ENCODE peak calls at places on chromosomes 16 and 17, in four cellular contexts. R is IMR-90, Q is adrenal gland, U is testis. E is an unnamed sample.

GRCh38 chr16:31664683-31665482 is 137.2 kb downstream of the AHSP start:
- DNase-seq in R (peak; percentile 16), Q (no peak), U (no peak), E (no peak)

GRCh38 chr16:10579965-10580918 is at the start of gene EMP2:
- DNase-seq in R (peak; percentile 65), U (peak; percentile 68), Q (peak; percentile 67), E (peak; percentile 23)

GRCh38 chr16:73743665-73744496 is 552.7 kb upstream of the PSMD7 start:
- DNase-seq in Q (peak; percentile 14), U (no peak), R (no peak), E (no peak)

GRCh38 chr16:27110524-27110896 is 43.8 kb downstream of the C16orf82 start:
- DNase-seq in Q (no peak), R (no peak), U (no peak), E (no peak)

GRCh38 chr17:54085020-54085419 is 262.3 kb downstream of the KIF2B start:
- DNase-seq in Q (no peak), U (no peak), R (no peak), E (no peak)

GRCh38 chr16:49630783-49631182 is 225.1 kb downstream of the ZNF423 start:
- DNase-seq in R (no peak), U (no peak), Q (no peak), E (no peak)

GRCh38 chr17:33674685-33675084 is 381.6 kb upstream of the ASIC2 start:
- DNase-seq in U (peak; percentile 78), R (peak; percentile 55), Q (peak; percentile 64), E (peak; percentile 22)

GRCh38 chr16:26453215-26453614 is 613.5 kb upstream of the C16orf82 start:
- DNase-seq in U (no peak), Q (no peak), R (no peak), E (no peak)

GRCh38 chr17:7850970-7851437 is 3.9 kb upstream of the TMEM88 start:
- DNase-seq in R (no peak), U (no peak), Q (peak; percentile 20), E (peak; percentile 14)

GRCh38 chr17:50209133-50209471 is 7.7 kb upstream of the COL1A1 start:
- DNase-seq in Q (no peak), R (no peak), U (no peak), E (no peak)
- H3K27me3 ChIP-seq in Q (peaks cover 7% of the 10 kb centered on the region), R (no peaks in the 10 kb centered on the region), U (no peaks in the 10 kb centered on the region), E (peaks cover 8% of the 10 kb centered on the region)

GRCh38 chr17:2302740-2303277 is 776 bp downstream of the SMG6 start:
- DNase-seq in Q (no peak), U (no peak), R (peak; percentile 6), E (no peak)

GRCh38 chr17:2299756-2300155 is 3.8 kb downstream of the SMG6 start:
- DNase-seq in U (no peak), R (no peak), Q (no peak), E (no peak)

GRCh38 chr17:2299136-2299535 is 4.4 kb downstream of the SMG6 start:
- DNase-seq in R (no peak), U (no peak), Q (no peak), E (no peak)

GRCh38 chr17:2303278-2304188 is at the start of the genes SMG6 and SRR:
- DNase-seq in U (peak; percentile 92), Q (peak; percentile 92), R (peak; percentile 75), E (peak; percentile 89)
- TF ChIP-seq POLR2A in U (no peak), Q (peak; percentile 68), R (peak; percentile 74), E (peak; percentile 78)

GRCh38 chr16:51756447-51757123 is 605.5 kb upstream of the SALL1 start:
- DNase-seq in Q (no peak), U (no peak), R (no peak), E (no peak)

GRCh38 chr16:51757124-51757470 is 606.0 kb upstream of the SALL1 start:
- DNase-seq in R (no peak), U (no peak), Q (no peak), E (no peak)

GRCh38 chr16:51753382-51753781 is 602.3 kb upstream of the SALL1 start:
- DNase-seq in Q (no peak), U (no peak), R (no peak), E (no peak)

GRCh38 chr16:51752596-51752995 is 601.5 kb upstream of the SALL1 start:
- DNase-seq in R (no peak), Q (no peak), U (no peak), E (no peak)

GRCh38 chr16:51755039-51755501 is 604.0 kb upstream of the SALL1 start:
- DNase-seq in U (no peak), R (no peak), Q (no peak), E (no peak)
- H3K27me3 ChIP-seq in U (no peaks in the 10 kb centered on the region), R (no peaks in the 10 kb centered on the region), Q (peaks cover under 1% of the 10 kb centered on the region), E (no peaks in the 10 kb centered on the region)

GRCh38 chr17:81846743-81847689 is 12.2 kb upstream of the PPP1R27 start:
- DNase-seq in R (no peak), Q (no peak), U (no peak), E (no peak)
- TF ChIP-seq POLR2A in R (no peak), Q (no peak), U (no peak), E (no peak)

GRCh38 chr17:31721291-31722025 is 137.6 kb downstream of the COPRS start:
- DNase-seq in U (no peak), R (peak; percentile 26), Q (no peak), E (no peak)
- H3K27me3 ChIP-seq in U (no peaks in the 10 kb centered on the region), R (no peaks in the 10 kb centered on the region), Q (no peaks in the 10 kb centered on the region), E (no peaks in the 10 kb centered on the region)

GRCh38 chr16:81265658-81266451 is 27.4 kb downstream of the BCO1 start:
- DNase-seq in U (peak; percentile 72), Q (peak; percentile 39), R (peak; percentile 19), E (peak; percentile 54)

GRCh38 chr16:81263470-81264200 is 25.1 kb downstream of the BCO1 start:
- DNase-seq in R (peak; percentile 45), U (peak; percentile 68), Q (peak; percentile 22), E (no peak)

GRCh38 chr16:81264386-81264785 is 25.9 kb downstream of the BCO1 start:
- DNase-seq in U (no peak), Q (no peak), R (no peak), E (no peak)

GRCh38 chr16:81266680-81267095 is 28.2 kb downstream of the BCO1 start:
- DNase-seq in R (no peak), U (no peak), Q (no peak), E (peak; percentile 51)

GRCh38 chr16:81265052-81265451 is 26.6 kb downstream of the BCO1 start:
- DNase-seq in R (no peak), Q (no peak), U (no peak), E (no peak)
- TF ChIP-seq POLR2A in R (no peak), Q (no peak), U (no peak), E (no peak)